ENCODE peak calls at places on chromosomes 6 and 20, in four cellular contexts. A, Y, S and X are unnamed samples.

GRCh38 chr6:154243793-154244768 is 112.5 kb downstream of the IPCEF1 start:
- DNase-seq in A (no peak), Y (no peak), S (no peak), X (no peak)

GRCh38 chr20:973785-974194 is 28.3 kb downstream of the RSPO4 start:
- DNase-seq in A (no peak), Y (no peak), S (no peak), X (peak)

GRCh38 chr6:116279232-116280160 is at the start of gene TSPYL1:
- DNase-seq in A (peak), Y (peak), S (peak), X (peak)

GRCh38 chr6:81929828-81930227 is 177.3 kb upstream of the TENT5A start:
- DNase-seq in A (peak), Y (no peak), S (no peak), X (peak)

GRCh38 chr6:38191418-38191817 is 371.9 kb downstream of the ZFAND3 start:
- DNase-seq in A (no peak), Y (no peak), S (no peak), X (no peak)

GRCh38 chr6:53696351-53696750 is 30.8 kb upstream of the KLHL31 start:
- DNase-seq in A (no peak), Y (no peak), S (no peak), X (no peak)

GRCh38 chr6:4647414-4648365 is 128.5 kb upstream of the CDYL start:
- DNase-seq in A (peak), Y (peak), S (no peak), X (peak)

GRCh38 chr6:97186416-97186999 is 96.5 kb downstream of the MMS22L start:
- DNase-seq in A (no peak), Y (peak), S (no peak), X (peak)

GRCh38 chr20:1392443-1392692 is 486 bp downstream of the FKBP1A start:
- DNase-seq in A (no peak), Y (no peak), S (no peak), X (no peak)

GRCh38 chr6:95091823-95092436 is 485.4 kb upstream of the MANEA start:
- DNase-seq in A (peak), Y (no peak), S (no peak), X (peak)

GRCh38 chr6:154314084-154314483 is 42.5 kb downstream of the IPCEF1 start:
- DNase-seq in A (no peak), Y (no peak), S (no peak), X (no peak)

GRCh38 chr20:50967621-50968020 is 9.0 kb downstream of the MOCS3 start:
- DNase-seq in A (peak), Y (no peak), S (no peak), X (no peak)

GRCh38 chr6:116036075-116036773 is 24.5 kb downstream of the FRK start:
- DNase-seq in A (no peak), Y (no peak), S (no peak), X (no peak)

GRCh38 chr20:3270051-3270450 is 31.1 kb upstream of the SLC4A11 start:
- DNase-seq in A (no peak), Y (no peak), S (no peak), X (no peak)

GRCh38 chr6:118815495-118815894 is 78.5 kb upstream of the ASF1A start:
- DNase-seq in A (no peak), Y (no peak), S (no peak), X (no peak)

GRCh38 chr6:117441824-117442264 is 16.1 kb upstream of the ROS1 start:
- DNase-seq in A (peak), Y (no peak), S (no peak), X (peak)

GRCh38 chr20:37406010-37406998 is 60.4 kb downstream of the SRC start:
- DNase-seq in A (no peak), Y (peak), S (no peak), X (peak)
- H3K4me3 ChIP-seq in A (peak), Y (peak), S (peak), X (peak)

DNA sequence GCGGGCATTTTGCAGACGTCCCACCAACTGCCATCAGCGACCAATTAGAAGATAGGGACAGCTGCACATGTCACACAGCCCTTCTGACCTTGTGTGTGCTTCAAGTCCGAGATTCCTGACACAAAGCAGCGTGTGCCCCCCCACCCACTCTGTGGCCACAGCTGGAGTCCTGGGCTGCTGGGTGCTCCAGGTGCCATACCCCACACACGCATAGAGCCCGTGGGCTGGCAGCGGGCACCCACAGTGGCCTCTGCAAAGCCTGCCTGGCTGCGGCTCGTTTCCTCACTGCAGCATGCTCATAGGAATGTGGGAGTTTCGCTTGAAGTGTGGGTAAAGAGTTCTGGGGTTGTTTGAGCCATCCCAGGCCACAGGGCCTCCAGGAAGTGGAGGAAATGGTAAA is 2.5 kb upstream of the ADRM1 start:
- DNase-seq in A (no peak), Y (no peak), S (no peak), X (no peak)
- H3K4me3 ChIP-seq in A (no peak), Y (no peak), S (no peak), X (no peak)

DNA sequence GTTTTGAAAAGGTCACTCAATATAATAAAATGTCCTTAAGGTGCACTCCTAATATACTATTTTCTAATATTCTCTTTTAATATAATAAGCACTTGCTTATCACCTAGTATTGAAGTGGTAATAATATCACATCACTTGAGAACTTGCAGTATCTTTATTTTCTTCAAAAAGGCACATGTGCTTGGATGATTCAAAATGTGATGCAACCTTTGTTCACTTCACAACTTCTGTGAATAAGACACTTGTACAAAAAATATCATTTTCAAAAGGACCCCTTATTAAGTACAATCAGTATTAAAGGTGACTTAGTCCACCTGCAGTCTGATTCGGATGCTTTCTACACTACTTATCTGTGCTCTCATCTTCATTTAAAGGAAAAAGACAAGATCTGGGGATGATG is 3.4 kb downstream of the PRELID3B start:
- DNase-seq in A (no peak), Y (no peak), S (no peak), X (peak)
- H3K4me3 ChIP-seq in A (no peak), Y (no peak), S (no peak), X (no peak)

GRCh38 chr6:160931378-160932343 is 59.9 kb upstream of the MAP3K4 start:
- DNase-seq in A (no peak), Y (peak), S (no peak), X (no peak)
- H3K4me3 ChIP-seq in A (peak), Y (peak), S (peak), X (peak)

GRCh38 chr20:32036252-32036651 is 15.8 kb upstream of the HCK start:
- DNase-seq in A (no peak), Y (no peak), S (no peak), X (no peak)
- H3K4me3 ChIP-seq in A (no peak), Y (no peak), S (no peak), X (no peak)

DNA sequence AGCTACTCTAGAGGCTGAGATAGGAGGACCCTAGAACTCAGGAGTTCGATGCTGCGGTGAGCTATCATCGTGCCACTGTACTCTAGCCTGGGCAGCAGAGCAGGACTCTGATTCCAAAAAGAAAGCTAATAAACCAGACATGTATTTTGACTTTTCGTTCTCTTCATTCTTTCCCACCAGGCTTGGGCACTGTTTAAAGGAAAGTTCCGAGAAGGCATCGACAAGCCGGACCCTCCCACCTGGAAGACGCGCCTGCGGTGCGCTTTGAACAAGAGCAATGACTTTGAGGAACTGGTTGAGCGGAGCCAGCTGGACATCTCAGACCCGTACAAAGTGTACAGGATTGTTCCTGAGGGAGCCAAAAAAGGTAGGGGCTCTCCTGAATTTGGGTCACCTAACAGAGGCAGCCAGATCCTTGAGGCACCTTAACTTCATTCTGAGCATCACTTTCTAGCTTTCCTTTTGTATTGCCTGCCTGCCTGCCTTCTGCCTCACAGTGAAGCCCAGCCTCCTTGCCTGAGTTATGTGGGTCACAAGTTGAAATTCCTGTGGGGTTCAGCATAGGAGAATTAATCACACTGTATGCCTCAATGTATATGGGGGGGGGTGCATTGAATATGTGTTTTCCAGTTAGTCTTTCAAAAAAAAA is 3.2 kb downstream of the IRF4 start:
- DNase-seq in A (no peak), Y (no peak), S (no peak), X (no peak)
- H3K4me3 ChIP-seq in A (no peak), Y (no peak), S (no peak), X (no peak)

DNA sequence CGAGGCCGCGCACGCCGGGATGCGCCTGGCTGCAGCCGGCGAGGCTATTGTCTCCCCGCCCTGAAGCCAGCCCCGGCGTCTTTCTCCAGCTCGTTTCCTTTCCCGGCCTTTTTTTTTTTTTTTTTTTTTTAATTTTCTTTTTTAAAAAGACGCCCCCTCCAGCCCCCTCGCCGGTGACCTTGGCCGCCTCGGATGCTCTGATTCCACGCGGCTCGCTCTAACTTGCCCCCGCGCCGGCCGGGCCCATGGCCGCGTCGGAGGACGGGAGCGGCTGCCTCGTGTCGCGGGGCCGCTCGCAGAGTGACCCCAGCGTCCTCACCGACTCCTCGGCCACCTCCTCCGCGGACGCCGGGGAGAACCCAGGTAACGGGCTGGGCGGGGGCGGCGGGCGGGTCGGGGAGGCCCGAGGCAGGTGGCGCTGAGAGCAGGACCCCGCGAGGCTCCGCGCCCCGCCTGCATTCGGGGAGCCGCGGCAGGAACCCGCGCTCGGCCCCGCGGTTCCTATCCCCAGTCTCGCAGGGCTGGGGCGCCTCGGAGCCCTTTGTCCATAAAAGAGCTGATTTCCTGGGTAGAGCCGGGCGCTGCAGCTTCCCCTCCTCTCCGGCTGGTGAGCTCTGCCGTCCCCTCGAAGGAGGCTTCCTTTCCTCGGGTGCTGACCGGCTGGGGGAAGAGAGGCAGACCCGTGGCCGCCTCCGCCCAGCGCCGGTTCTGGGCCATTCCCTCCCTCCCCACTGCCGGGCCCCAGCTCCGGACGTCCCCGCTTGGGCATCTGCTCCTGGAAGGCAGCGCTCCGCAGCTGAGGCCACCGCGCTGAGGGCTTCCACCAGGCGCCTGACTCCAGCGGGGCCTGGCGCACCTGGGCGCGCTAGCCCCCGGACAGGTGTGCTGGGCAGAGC is 678 bp downstream of the PHACTR3 start:
- DNase-seq in A (no peak), Y (no peak), S (no peak), X (no peak)
- H3K4me3 ChIP-seq in A (no peak), Y (no peak), S (no peak), X (no peak)

GRCh38 chr6:134666174-134666573 is 283.7 kb downstream of the ALDH8A1 start:
- DNase-seq in A (no peak), Y (no peak), S (no peak), X (no peak)

GRCh38 chr6:134663800-134664535 is 285.9 kb downstream of the ALDH8A1 start:
- DNase-seq in A (no peak), Y (no peak), S (no peak), X (no peak)

GRCh38 chr6:134669531-134669930 is 280.4 kb downstream of the ALDH8A1 start:
- DNase-seq in A (no peak), Y (no peak), S (no peak), X (no peak)

GRCh38 chr6:134665029-134665723 is 284.7 kb downstream of the ALDH8A1 start:
- DNase-seq in A (no peak), Y (no peak), S (no peak), X (no peak)

DNA sequence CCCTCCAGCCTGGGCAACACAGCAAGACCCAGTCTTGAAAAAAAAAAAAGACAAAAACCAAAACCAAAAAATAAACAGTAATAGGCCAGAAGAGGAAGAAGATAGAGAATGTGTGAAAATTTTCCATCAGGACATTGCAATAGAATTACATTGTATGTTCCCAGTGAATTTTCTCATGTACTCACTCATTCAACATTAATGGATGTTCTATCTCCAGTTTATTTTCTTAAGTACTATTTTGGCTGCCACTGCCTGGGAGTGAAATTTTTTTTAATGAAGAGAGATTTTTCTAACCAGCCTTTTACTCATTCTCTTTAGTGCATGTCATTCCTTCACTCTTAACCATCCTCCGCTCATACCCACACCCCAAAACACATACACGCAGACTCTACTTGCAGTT is 282.8 kb downstream of the ALDH8A1 start:
- DNase-seq in A (peak), Y (no peak), S (no peak), X (no peak)
- H3K4me3 ChIP-seq in A (no peak), Y (no peak), S (no peak), X (no peak)

GRCh38 chr6:21946298-21946783 is 350.5 kb downstream of the PRL start:
- DNase-seq in A (peak), Y (no peak), S (no peak), X (peak)

GRCh38 chr6:21942910-21943309 is 349.4 kb downstream of the SOX4 start:
- DNase-seq in A (peak), Y (no peak), S (no peak), X (peak)

GRCh38 chr6:21947751-21948386 is 349.0 kb downstream of the PRL start:
- DNase-seq in A (peak), Y (no peak), S (no peak), X (no peak)

GRCh38 chr6:21937466-21937865 is 343.9 kb downstream of the SOX4 start:
- DNase-seq in A (no peak), Y (no peak), S (no peak), X (no peak)

DNA sequence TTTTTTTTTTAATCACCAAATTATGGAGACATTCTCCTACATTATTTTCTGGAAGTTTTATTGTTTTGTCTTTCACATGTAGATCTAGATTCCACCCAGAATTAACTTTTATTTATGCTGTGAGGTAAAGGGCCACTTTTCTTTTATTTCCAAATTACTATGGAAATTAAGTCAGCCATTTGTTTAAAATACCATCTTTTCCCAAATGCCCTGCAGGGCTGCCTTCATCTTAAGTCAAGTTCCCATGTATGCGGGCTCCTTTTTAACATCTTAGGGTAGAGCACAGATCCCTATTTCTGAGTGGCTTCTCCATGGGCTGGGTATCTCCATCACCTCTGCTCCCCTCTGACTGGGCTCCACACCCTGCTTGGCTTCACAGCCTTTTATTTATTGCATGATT is 348.4 kb downstream of the SOX4 start:
- DNase-seq in A (no peak), Y (no peak), S (no peak), X (no peak)
- H3K4me3 ChIP-seq in A (no peak), Y (no peak), S (no peak), X (no peak)